ENCODE peak calls at places on chromosomes 4 and X, in four cellular contexts. E, K, J and H are unnamed samples.
A peak's percentile ranks its signal among the peaks of the same experiment; 100 is the strongest.

GRCh38 chr4:10640535-10641159 is 43.9 kb downstream of the CLNK start:
- DNase-seq in E (no peak), J (no peak), K (no peak), H (no peak)

GRCh38 chr4:183242291-183242690 is 77.8 kb downstream of the CLDN22 start:
- DNase-seq in J (no peak), E (no peak), K (no peak), H (no peak)

GRCh38 chr4:119728185-119728584 is 99.6 kb upstream of the PDE5A start:
- DNase-seq in J (no peak), E (no peak), K (no peak), H (no peak)

GRCh38 chr4:169986369-169986768 is 39.8 kb downstream of the MFAP3L start:
- DNase-seq in E (no peak), K (no peak), J (no peak), H (no peak)

GRCh38 chrX:134469481-134469880 is 9.5 kb downstream of the HPRT1 start:
- DNase-seq in E (no peak), K (no peak), J (no peak), H (no peak)

GRCh38 chr4:3783691-3784306 is 17.6 kb downstream of the ADRA2C start:
- DNase-seq in E (no peak), J (peak; percentile 46), K (no peak), H (no peak)

GRCh38 chrX:48831909-48832291 is 3.5 kb downstream of the PCSK1N start:
- DNase-seq in E (no peak), K (peak; percentile 61), J (no peak), H (no peak)

GRCh38 chrX:2406891-2407518 is 93.8 kb downstream of the DHRSX start:
- DNase-seq in J (no peak), K (no peak), E (no peak), H (no peak)

GRCh38 chrX:3728454-3728853 is 15.0 kb upstream of the PRKX start:
- DNase-seq in E (no peak), K (no peak), J (no peak), H (no peak)

GRCh38 chr4:158809611-158810486 is 41.0 kb downstream of the FNIP2 start:
- DNase-seq in E (no peak), J (no peak), K (no peak), H (peak; percentile 43)

GRCh38 chrX:3231766-3232165 is 114.7 kb downstream of the MXRA5 start:
- DNase-seq in K (no peak), J (no peak), E (no peak), H (no peak)

GRCh38 chr4:948101-948935 is 16.1 kb downstream of the TMEM175 start:
- DNase-seq in K (peak; percentile 74), E (no peak), J (peak; percentile 15), H (no peak)